ENCODE peak calls at places on chromosomes 2 and 18, in seven cellular contexts. One of them, this sample, is unnamed.

GRCh38 chr2:6186332-6187100 is 494.3 kb downstream of the SOX11 start:
- DNase-seq in heart left ventricle: peak; percentile 51
- DNase-seq in IMR-90: peak; percentile 87
- DNase-seq in AG04449: peak; percentile 16
- DNase-seq in OCI-LY7: no peak
- DNase-seq in brain microvascular endothelial cell: peak; percentile 88
- DNase-seq in HCT116: no peak
- DNase-seq in this sample: no peak

GRCh38 chr2:96633641-96634040 is 4.5 kb downstream of the KANSL3 start:
- DNase-seq in IMR-90: no peak
- DNase-seq in AG04449: no peak
- DNase-seq in HCT116: no peak
- DNase-seq in brain microvascular endothelial cell: no peak
- DNase-seq in heart left ventricle: no peak
- DNase-seq in OCI-LY7: no peak
- DNase-seq in this sample: no peak

GRCh38 chr2:177347570-177347969 is 45.0 kb upstream of the AGPS start:
- DNase-seq in OCI-LY7: no peak
- DNase-seq in brain microvascular endothelial cell: no peak
- DNase-seq in HCT116: no peak
- DNase-seq in heart left ventricle: no peak
- DNase-seq in IMR-90: no peak
- DNase-seq in AG04449: no peak
- DNase-seq in this sample: no peak

GRCh38 chr2:85037622-85038021 is 66.7 kb downstream of the KCMF1 start:
- DNase-seq in HCT116: no peak
- DNase-seq in AG04449: no peak
- DNase-seq in IMR-90: no peak
- DNase-seq in heart left ventricle: no peak
- DNase-seq in OCI-LY7: no peak
- DNase-seq in brain microvascular endothelial cell: no peak
- DNase-seq in this sample: no peak

GRCh38 chr2:55779459-55780421 is 86.1 kb upstream of the PNPT1 start:
- DNase-seq in OCI-LY7: no peak
- DNase-seq in HCT116: peak; percentile 68
- DNase-seq in brain microvascular endothelial cell: peak; percentile 66
- DNase-seq in IMR-90: peak; percentile 82
- DNase-seq in AG04449: no peak
- DNase-seq in heart left ventricle: no peak
- DNase-seq in this sample: no peak

GRCh38 chr18:70288851-70289328 is at the start of gene SOCS6:
- DNase-seq in OCI-LY7: no peak
- DNase-seq in IMR-90: peak; percentile 66
- DNase-seq in brain microvascular endothelial cell: no peak
- DNase-seq in AG04449: no peak
- DNase-seq in heart left ventricle: peak; percentile 73
- DNase-seq in HCT116: no peak
- DNase-seq in this sample: no peak

GRCh38 chr2:80869858-80870438 is 565.4 kb upstream of the LRRTM1 start:
- DNase-seq in IMR-90: no peak
- DNase-seq in brain microvascular endothelial cell: no peak
- DNase-seq in HCT116: no peak
- DNase-seq in AG04449: no peak
- DNase-seq in heart left ventricle: no peak
- DNase-seq in OCI-LY7: no peak
- DNase-seq in this sample: no peak

GRCh38 chr2:100246163-100247145 is 75.8 kb downstream of the LONRF2 start:
- DNase-seq in heart left ventricle: no peak
- DNase-seq in brain microvascular endothelial cell: no peak
- DNase-seq in HCT116: peak; percentile 13
- DNase-seq in IMR-90: no peak
- DNase-seq in OCI-LY7: peak; percentile 80
- DNase-seq in AG04449: no peak
- DNase-seq in this sample: no peak

GRCh38 chr2:180524458-180524857 is 455.9 kb upstream of the UBE2E3 start:
- DNase-seq in IMR-90: peak; percentile 29
- DNase-seq in brain microvascular endothelial cell: peak; percentile 41
- DNase-seq in heart left ventricle: no peak
- DNase-seq in AG04449: no peak
- DNase-seq in OCI-LY7: no peak
- DNase-seq in HCT116: no peak
- DNase-seq in this sample: no peak

GRCh38 chr18:28814365-28814764 is 637.4 kb upstream of the CDH2 start:
- DNase-seq in OCI-LY7: no peak
- DNase-seq in IMR-90: no peak
- DNase-seq in AG04449: no peak
- DNase-seq in heart left ventricle: no peak
- DNase-seq in brain microvascular endothelial cell: no peak
- DNase-seq in HCT116: no peak
- DNase-seq in this sample: no peak

GRCh38 chr18:23247896-23248295 is 112.6 kb downstream of the CABLES1 start:
- DNase-seq in OCI-LY7: no peak
- DNase-seq in brain microvascular endothelial cell: no peak
- DNase-seq in HCT116: no peak
- DNase-seq in heart left ventricle: no peak
- DNase-seq in IMR-90: no peak
- DNase-seq in AG04449: no peak
- DNase-seq in this sample: no peak

GRCh38 chr2:128273469-128274081 is 45.1 kb downstream of the HS6ST1 start:
- DNase-seq in OCI-LY7: no peak
- DNase-seq in HCT116: no peak
- DNase-seq in AG04449: no peak
- DNase-seq in IMR-90: no peak
- DNase-seq in heart left ventricle: no peak
- DNase-seq in brain microvascular endothelial cell: no peak
- DNase-seq in this sample: no peak

GRCh38 chr2:6081542-6081872 is 389.3 kb downstream of the SOX11 start:
- DNase-seq in brain microvascular endothelial cell: no peak
- DNase-seq in AG04449: no peak
- DNase-seq in IMR-90: no peak
- DNase-seq in HCT116: no peak
- DNase-seq in heart left ventricle: no peak
- DNase-seq in OCI-LY7: no peak
- DNase-seq in this sample: no peak

GRCh38 chr2:150486539-150487484 is 655 bp downstream of the RND3 start:
- DNase-seq in HCT116: no peak
- DNase-seq in IMR-90: peak; percentile 24
- DNase-seq in OCI-LY7: no peak
- DNase-seq in brain microvascular endothelial cell: no peak
- DNase-seq in heart left ventricle: peak; percentile 49
- DNase-seq in AG04449: no peak
- DNase-seq in this sample: no peak

GRCh38 chr2:96325038-96325883 is at the start of gene ITPRIPL1:
- DNase-seq in brain microvascular endothelial cell: no peak
- DNase-seq in OCI-LY7: peak; percentile 36
- DNase-seq in heart left ventricle: peak; percentile 16
- DNase-seq in IMR-90: no peak
- DNase-seq in AG04449: no peak
- DNase-seq in HCT116: no peak
- DNase-seq in this sample: no peak

GRCh38 chr2:1843646-1844045 is 99.3 kb upstream of the PXDN start:
- DNase-seq in brain microvascular endothelial cell: no peak
- DNase-seq in heart left ventricle: no peak
- DNase-seq in IMR-90: no peak
- DNase-seq in OCI-LY7: no peak
- DNase-seq in HCT116: no peak
- DNase-seq in AG04449: no peak
- DNase-seq in this sample: no peak

GRCh38 chr18:46174317-46175039 is 70.3 kb downstream of the HAUS1 start:
- DNase-seq in brain microvascular endothelial cell: peak; percentile 15
- DNase-seq in heart left ventricle: peak; percentile 20
- DNase-seq in AG04449: no peak
- DNase-seq in IMR-90: peak; percentile 30
- DNase-seq in OCI-LY7: peak; percentile 70
- DNase-seq in HCT116: no peak
- DNase-seq in this sample: no peak

GRCh38 chr2:168460561-168460960 is 4.5 kb downstream of the CERS6 start:
- DNase-seq in AG04449: no peak
- DNase-seq in HCT116: no peak
- DNase-seq in OCI-LY7: no peak
- DNase-seq in heart left ventricle: no peak
- DNase-seq in IMR-90: no peak
- DNase-seq in brain microvascular endothelial cell: no peak
- DNase-seq in this sample: no peak

GRCh38 chr18:45619062-45619825 is 4.0 kb downstream of the SLC14A2 start:
- DNase-seq in brain microvascular endothelial cell: no peak
- DNase-seq in heart left ventricle: peak; percentile 34
- DNase-seq in OCI-LY7: no peak
- DNase-seq in AG04449: no peak
- DNase-seq in IMR-90: no peak
- DNase-seq in HCT116: no peak
- DNase-seq in this sample: no peak

GRCh38 chr2:88195247-88195646 is 25.1 kb downstream of the THNSL2 start:
- DNase-seq in IMR-90: no peak
- DNase-seq in heart left ventricle: no peak
- DNase-seq in OCI-LY7: no peak
- DNase-seq in HCT116: no peak
- DNase-seq in AG04449: no peak
- DNase-seq in brain microvascular endothelial cell: no peak
- DNase-seq in this sample: no peak

GRCh38 chr2:73163522-73164367 is 38.6 kb upstream of the NOTO start:
- DNase-seq in OCI-LY7: peak; percentile 53
- DNase-seq in IMR-90: peak; percentile 74
- DNase-seq in AG04449: no peak
- DNase-seq in HCT116: peak; percentile 69
- DNase-seq in brain microvascular endothelial cell: peak; percentile 69
- DNase-seq in heart left ventricle: peak; percentile 44
- DNase-seq in this sample: peak; percentile 76

DNA sequence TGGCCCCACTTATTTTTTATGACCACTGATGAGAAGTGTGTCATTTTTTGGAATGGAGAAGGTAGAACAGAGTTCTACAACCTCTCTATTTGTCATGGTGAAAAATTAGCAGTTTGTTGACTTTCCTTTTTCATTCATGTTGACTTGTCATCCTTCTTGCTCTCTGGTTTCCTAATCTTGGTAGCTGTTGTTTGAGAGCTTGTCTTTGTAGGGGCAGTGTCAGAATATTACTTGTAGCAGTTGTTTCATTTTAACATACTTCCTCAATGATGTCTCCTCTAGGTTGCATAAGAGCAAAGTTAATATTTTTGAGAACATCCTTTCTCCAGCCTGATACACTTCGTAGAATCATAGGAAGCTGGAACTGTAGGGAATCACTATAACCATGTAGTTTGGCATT is 368.2 kb upstream of the FANCL start:
- DNase-seq in IMR-90: no peak
- DNase-seq in OCI-LY7: no peak
- DNase-seq in HCT116: no peak
- DNase-seq in brain microvascular endothelial cell: no peak
- DNase-seq in AG04449: no peak
- DNase-seq in heart left ventricle: no peak
- DNase-seq in this sample: no peak
- H3K4me3 ChIP-seq in IMR-90: no peak overlapping the region
- H3K4me3 ChIP-seq in OCI-LY7: no peak overlapping the region
- H3K4me3 ChIP-seq in HCT116: no peak overlapping the region
- H3K4me3 ChIP-seq in brain microvascular endothelial cell: no peak overlapping the region
- H3K4me3 ChIP-seq in AG04449: no peak overlapping the region
- H3K4me3 ChIP-seq in heart left ventricle: no peak overlapping the region
- H3K4me3 ChIP-seq in this sample: no peak overlapping the region

GRCh38 chr2:223950448-223951347 is 5.6 kb upstream of the WDFY1 start:
- DNase-seq in HCT116: no peak
- DNase-seq in AG04449: no peak
- DNase-seq in IMR-90: no peak
- DNase-seq in brain microvascular endothelial cell: no peak
- DNase-seq in OCI-LY7: peak; percentile 37
- DNase-seq in heart left ventricle: no peak
- DNase-seq in this sample: no peak

GRCh38 chr2:223956267-223956666 is 996 bp upstream of the MRPL44 start:
- DNase-seq in heart left ventricle: no peak
- DNase-seq in HCT116: no peak
- DNase-seq in IMR-90: no peak
- DNase-seq in OCI-LY7: no peak
- DNase-seq in AG04449: no peak
- DNase-seq in brain microvascular endothelial cell: no peak
- DNase-seq in this sample: no peak

GRCh38 chr2:223954401-223954800 is 2.9 kb upstream of the MRPL44 start:
- DNase-seq in AG04449: peak; percentile 74
- DNase-seq in OCI-LY7: no peak
- DNase-seq in heart left ventricle: no peak
- DNase-seq in HCT116: no peak
- DNase-seq in brain microvascular endothelial cell: peak; percentile 94
- DNase-seq in IMR-90: peak; percentile 94
- DNase-seq in this sample: no peak

GRCh38 chr2:223949241-223949640 is 4.1 kb upstream of the WDFY1 start:
- DNase-seq in AG04449: no peak
- DNase-seq in HCT116: no peak
- DNase-seq in OCI-LY7: peak; percentile 67
- DNase-seq in heart left ventricle: no peak
- DNase-seq in brain microvascular endothelial cell: no peak
- DNase-seq in IMR-90: no peak
- DNase-seq in this sample: no peak

GRCh38 chr2:223952280-223952968 is 4.8 kb upstream of the MRPL44 start:
- DNase-seq in HCT116: no peak
- DNase-seq in OCI-LY7: peak; percentile 81
- DNase-seq in heart left ventricle: no peak
- DNase-seq in IMR-90: no peak
- DNase-seq in AG04449: no peak
- DNase-seq in brain microvascular endothelial cell: no peak
- DNase-seq in this sample: no peak
- H3K4me3 ChIP-seq in HCT116: no peak overlapping the region
- H3K4me3 ChIP-seq in OCI-LY7: peak overlapping the region; percentile 46
- H3K4me3 ChIP-seq in heart left ventricle: no peak overlapping the region
- H3K4me3 ChIP-seq in IMR-90: no peak overlapping the region
- H3K4me3 ChIP-seq in AG04449: no peak overlapping the region
- H3K4me3 ChIP-seq in brain microvascular endothelial cell: no peak overlapping the region
- H3K4me3 ChIP-seq in this sample: no peak overlapping the region

DNA sequence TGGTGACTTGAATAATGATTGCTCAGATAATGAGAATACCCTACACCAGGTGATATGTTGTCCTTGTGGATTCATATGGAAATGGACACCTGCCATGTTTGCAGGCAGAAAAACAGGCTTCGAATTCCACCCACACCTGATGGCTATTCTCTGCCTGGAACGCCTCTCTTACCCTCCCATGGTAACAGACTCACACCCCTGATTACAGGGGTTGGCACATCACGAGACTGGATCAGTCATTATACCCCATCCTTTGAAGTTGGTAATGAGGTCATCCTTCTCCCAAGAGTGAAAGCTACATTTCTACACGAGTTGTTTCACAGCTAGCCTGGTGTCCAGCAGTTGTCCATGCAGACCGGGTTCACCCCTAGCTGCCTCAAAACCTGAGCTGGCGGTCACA is 71.4 kb upstream of the MBOAT2 start:
- DNase-seq in IMR-90: no peak
- DNase-seq in AG04449: no peak
- DNase-seq in heart left ventricle: no peak
- DNase-seq in brain microvascular endothelial cell: no peak
- DNase-seq in HCT116: no peak
- DNase-seq in OCI-LY7: no peak
- DNase-seq in this sample: peak; percentile 54
- H3K4me3 ChIP-seq in IMR-90: no peak overlapping the region
- H3K4me3 ChIP-seq in AG04449: no peak overlapping the region
- H3K4me3 ChIP-seq in heart left ventricle: no peak overlapping the region
- H3K4me3 ChIP-seq in brain microvascular endothelial cell: no peak overlapping the region
- H3K4me3 ChIP-seq in HCT116: no peak overlapping the region
- H3K4me3 ChIP-seq in OCI-LY7: no peak overlapping the region
- H3K4me3 ChIP-seq in this sample: no peak overlapping the region

GRCh38 chr2:46394649-46395510 is 84.5 kb upstream of the TMEM247 start:
- DNase-seq in HCT116: no peak
- DNase-seq in OCI-LY7: no peak
- DNase-seq in IMR-90: no peak
- DNase-seq in heart left ventricle: no peak
- DNase-seq in AG04449: no peak
- DNase-seq in brain microvascular endothelial cell: no peak
- DNase-seq in this sample: no peak
- H3K4me3 ChIP-seq in HCT116: no peak overlapping the region
- H3K4me3 ChIP-seq in OCI-LY7: no peak overlapping the region
- H3K4me3 ChIP-seq in IMR-90: no peak overlapping the region
- H3K4me3 ChIP-seq in heart left ventricle: no peak overlapping the region
- H3K4me3 ChIP-seq in AG04449: no peak overlapping the region
- H3K4me3 ChIP-seq in brain microvascular endothelial cell: no peak overlapping the region
- H3K4me3 ChIP-seq in this sample: no peak overlapping the region